ENCODE peak calls at places on chromosome X, in eight cellular contexts. E, Q, O, G, R, F, D and N are unnamed samples.
A peak's percentile ranks its signal among the peaks of the same experiment; 100 is the strongest.

GRCh38 chrX:48975541-48975940 is 3.9 kb upstream of the KCND1 start:
- DNase-seq in E (no peak), Q (no peak), O (no peak), G (no peak), R (no peak), F (no peak), D (no peak), N (no peak)

GRCh38 chrX:135327299-135327698 is 18.0 kb downstream of the ETDC start:
- DNase-seq in E (no peak), Q (peak; percentile 67), O (no peak), G (no peak), R (no peak), F (peak; percentile 88), D (no peak), N (no peak)

GRCh38 chrX:63713510-63713909 is 71.5 kb downstream of the ARHGEF9 start:
- DNase-seq in E (peak; percentile 63), Q (no peak), O (no peak), G (no peak), R (no peak), F (peak; percentile 5), D (no peak), N (no peak)

GRCh38 chrX:119375561-119375960 is 23.6 kb upstream of the SLC25A43 start:
- DNase-seq in E (no peak), Q (no peak), O (no peak), G (no peak), R (no peak), F (peak; percentile 30), D (no peak), N (no peak)

GRCh38 chrX:21996872-21997271 is 35.3 kb upstream of the PHEX start:
- DNase-seq in E (no peak), Q (peak; percentile 37), O (no peak), G (no peak), R (no peak), F (peak; percentile 76), D (no peak), N (peak; percentile 68)

GRCh38 chrX:16666541-16666940 is 16.6 kb downstream of the S100G start:
- DNase-seq in E (no peak), Q (no peak), O (no peak), G (no peak), R (no peak), F (peak; percentile 47), D (no peak), N (no peak)

GRCh38 chrX:101483705-101484104 is 1.6 kb upstream of the ARMCX4 start:
- DNase-seq in E (no peak), Q (no peak), O (no peak), G (no peak), R (no peak), F (no peak), D (no peak), N (no peak)

GRCh38 chrX:39830414-39830813 is 267.3 kb downstream of the BCOR start:
- DNase-seq in E (no peak), Q (no peak), O (no peak), G (no peak), R (no peak), F (no peak), D (no peak), N (no peak)

GRCh38 chrX:101025126-101025525 is 26.8 kb downstream of the TRMT2B start:
- DNase-seq in E (no peak), Q (no peak), O (no peak), G (no peak), R (no peak), F (peak; percentile 37), D (no peak), N (no peak)

GRCh38 chrX:67585401-67585800 is 41.6 kb downstream of the AR start:
- DNase-seq in E (no peak), Q (no peak), O (no peak), G (no peak), R (no peak), F (peak; percentile 63), D (no peak), N (no peak)

GRCh38 chrX:17737707-17738001 is 361 bp downstream of the SCML1 start:
- DNase-seq in E (no peak), Q (no peak), O (no peak), G (no peak), R (no peak), F (no peak), D (no peak), N (no peak)

GRCh38 chrX:77691916-77692315 is 94.1 kb downstream of the ATRX start:
- DNase-seq in E (no peak), Q (no peak), O (no peak), G (no peak), R (no peak), F (no peak), D (no peak), N (no peak)

GRCh38 chrX:140664939-140665338 is 44.6 kb upstream of the LINC00632 start:
- DNase-seq in E (no peak), Q (no peak), O (no peak), G (peak; percentile 8), R (no peak), F (no peak), D (no peak), N (peak; percentile 1)

GRCh38 chrX:40734956-40735317 is 405 bp downstream of the MED14 start:
- DNase-seq in E (no peak), Q (no peak), O (no peak), G (peak; percentile 36), R (no peak), F (peak; percentile 20), D (peak; percentile 36), N (peak; percentile 29)

GRCh38 chrX:45747905-45748304 is 547.2 kb upstream of the DIPK2B start:
- DNase-seq in E (no peak), Q (no peak), O (no peak), G (no peak), R (no peak), F (peak; percentile 9), D (no peak), N (no peak)

GRCh38 chrX:85963736-85964135 is 83.6 kb downstream of the CHM start:
- DNase-seq in E (no peak), Q (peak; percentile 75), O (no peak), G (no peak), R (no peak), F (peak; percentile 79), D (no peak), N (no peak)

GRCh38 chrX:100083146-100083715 is 326.8 kb downstream of the PCDH19 start:
- DNase-seq in E (no peak), Q (no peak), O (no peak), G (no peak), R (no peak), F (no peak), D (no peak), N (no peak)

GRCh38 chrX:13101439-13102139 is 57.2 kb upstream of the FAM9C start:
- DNase-seq in E (peak; percentile 56), Q (no peak), O (no peak), G (no peak), R (peak; percentile 73), F (peak; percentile 90), D (peak; percentile 77), N (peak; percentile 55)

GRCh38 chrX:153412746-153413720 is 1.8 kb downstream of the ZFP92 start:
- DNase-seq in E (no peak), Q (no peak), O (no peak), G (no peak), R (no peak), F (no peak), D (no peak), N (no peak)

GRCh38 chrX:153410328-153410727 is 944 bp upstream of the ZFP92 start:
- DNase-seq in E (no peak), Q (no peak), O (no peak), G (no peak), R (no peak), F (no peak), D (no peak), N (no peak)

GRCh38 chrX:153411988-153412574 is 809 bp downstream of the ZFP92 start:
- DNase-seq in E (no peak), Q (no peak), O (no peak), G (no peak), R (no peak), F (no peak), D (no peak), N (no peak)

GRCh38 chrX:153410888-153411254 is 401 bp upstream of the ZFP92 start:
- DNase-seq in E (no peak), Q (no peak), O (no peak), G (no peak), R (no peak), F (no peak), D (no peak), N (no peak)

DNA sequence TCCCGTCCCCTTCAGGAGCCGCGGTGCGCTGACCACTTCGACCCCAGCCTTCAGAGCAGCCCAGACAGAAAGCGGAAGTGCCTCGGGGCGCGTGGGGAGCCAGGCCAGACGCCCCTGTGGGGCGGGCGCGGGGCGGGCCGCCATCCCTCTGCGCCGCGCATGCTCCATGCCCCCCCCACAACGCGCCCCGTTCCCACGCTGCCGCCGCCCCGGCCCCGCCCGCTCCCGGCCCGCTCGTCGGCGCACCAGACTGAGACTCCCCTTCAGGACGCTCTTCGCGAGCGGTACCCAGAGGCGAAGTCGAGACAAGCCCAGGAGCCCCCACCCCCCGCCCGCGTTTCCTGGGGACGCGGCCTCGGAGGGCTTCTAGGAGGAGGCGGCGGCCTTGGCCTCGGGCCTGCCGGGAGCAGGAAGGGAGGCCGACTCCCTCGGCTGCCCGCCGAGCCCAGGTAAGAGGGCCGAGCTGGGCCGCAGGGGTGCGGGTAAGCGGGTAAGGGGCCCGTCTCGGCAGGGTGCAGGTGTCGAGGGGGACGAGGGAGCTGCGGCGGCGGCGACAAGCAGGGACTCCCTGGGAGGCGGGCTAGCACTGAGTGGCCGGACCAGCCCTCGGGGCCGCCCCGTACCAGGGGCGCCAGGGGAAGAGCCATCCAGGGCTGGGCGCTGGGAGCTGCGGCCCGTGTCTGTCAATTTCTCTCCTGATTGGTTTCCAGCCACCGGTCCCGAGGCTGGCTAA is at the start of gene ZFP92:
- DNase-seq in E (no peak), Q (no peak), O (no peak), G (no peak), R (no peak), F (peak; percentile 17), D (no peak), N (no peak)
- H3K4me3 ChIP-seq in E (peak within 1 kb of the TSS; percentile 48), Q (peak within 1 kb of the TSS; percentile 25), O (peak within 1 kb of the TSS; percentile 59), G (peak within 1 kb of the TSS; percentile 13), R (no peak within 1 kb of the TSS), F (peak within 1 kb of the TSS; percentile 38), D (peak within 1 kb of the TSS; percentile 43), N (peak within 1 kb of the TSS; percentile 52)

DNA sequence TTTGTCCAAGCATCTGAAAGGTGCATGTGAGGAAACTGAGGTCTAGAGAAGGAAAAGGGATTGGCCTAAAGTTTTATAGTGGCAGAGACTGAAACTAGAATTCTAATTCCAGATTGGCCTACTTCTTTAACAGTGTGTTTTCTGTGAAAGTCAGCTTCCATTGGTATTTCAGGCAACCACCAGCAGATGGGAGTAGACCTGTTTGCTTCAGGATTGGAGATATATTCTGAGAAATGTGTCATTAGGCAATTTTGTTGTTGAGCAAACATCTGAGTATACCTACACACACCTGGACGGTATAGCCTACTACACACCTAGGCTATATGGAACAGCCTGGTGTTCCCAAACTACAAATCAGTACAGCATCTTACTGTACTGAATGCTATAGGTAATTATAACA is 207.3 kb upstream of the RADX start:
- DNase-seq in E (no peak), Q (no peak), O (no peak), G (no peak), R (peak; percentile 13), F (peak; percentile 6), D (no peak), N (no peak)
- TF ChIP-seq CTCF in E (no peak), Q (no peak), O (no peak), G (no peak), R (peak; percentile 35), F (no peak), D (no peak), N (no peak)

GRCh38 chrX:7219153-7219705 is 71.3 kb upstream of the PUDP start:
- DNase-seq in E (no peak), Q (no peak), O (no peak), G (peak; percentile 9), R (no peak), F (no peak), D (no peak), N (no peak)
- H3K4me3 ChIP-seq in E (no peak overlapping the region), Q (no peak overlapping the region), O (no peak overlapping the region), G (no peak overlapping the region), R (no peak overlapping the region), F (no peak overlapping the region), D (no peak overlapping the region), N (no peak overlapping the region)

GRCh38 chrX:30060718-30061117 is 154.6 kb upstream of the MAGEB2 start:
- DNase-seq in E (no peak), Q (no peak), O (no peak), G (peak; percentile 25), R (peak; percentile 6), F (peak; percentile 0), D (no peak), N (no peak)
- TF ChIP-seq CTCF in E (no peak), Q (peak; percentile 58), O (peak; percentile 54), G (peak; percentile 52), R (peak; percentile 54), F (peak; percentile 24), D (peak; percentile 12), N (no peak)